ENCODE peak calls at places on chromosomes 6 and 20, in eight cellular contexts. W, K, S, M, E, X, J and U are unnamed samples.

GRCh38 chr6:25942561-25943147 is 12.2 kb upstream of the SLC17A2 start:
- DNase-seq in W (no peak), K (no peak), S (no peak), M (peak; percentile 55), E (peak; percentile 18), X (no peak), J (peak; percentile 34), U (no peak)

GRCh38 chr20:57106030-57106682 is 160.3 kb downstream of the BMP7 start:
- DNase-seq in W (no peak), K (no peak), S (no peak), M (no peak), E (no peak), X (no peak), J (peak; percentile 38), U (peak; percentile 82)

GRCh38 chr6:80425089-80425823 is 318.8 kb downstream of the BCKDHB start:
- DNase-seq in W (no peak), K (no peak), S (no peak), M (peak; percentile 99), E (no peak), X (no peak), J (no peak), U (no peak)

GRCh38 chr6:165042912-165043311 is 266.5 kb downstream of the C6orf118 start:
- DNase-seq in W (no peak), K (no peak), S (no peak), M (no peak), E (no peak), X (no peak), J (peak; percentile 35), U (peak; percentile 15)

GRCh38 chr6:41504526-41505021 is 41.6 kb upstream of the FOXP4 start:
- DNase-seq in W (no peak), K (no peak), S (no peak), M (peak; percentile 23), E (no peak), X (no peak), J (peak; percentile 58), U (peak; percentile 81)

GRCh38 chr6:7052441-7052936 is 55.3 kb upstream of the RREB1 start:
- DNase-seq in W (peak; percentile 51), K (peak; percentile 92), S (no peak), M (peak; percentile 65), E (peak; percentile 32), X (no peak), J (peak; percentile 57), U (peak; percentile 79)

GRCh38 chr6:23659125-23659524 is 466.9 kb upstream of the NRSN1 start:
- DNase-seq in W (no peak), K (no peak), S (no peak), M (peak; percentile 6), E (no peak), X (no peak), J (peak; percentile 77), U (peak; percentile 30)

GRCh38 chr6:134446228-134446848 is 128.4 kb upstream of the SGK1 start:
- DNase-seq in W (no peak), K (no peak), S (peak; percentile 30), M (peak; percentile 78), E (no peak), X (no peak), J (no peak), U (no peak)

GRCh38 chr6:91276315-91276714 is 689.4 kb upstream of the MAP3K7 start:
- DNase-seq in W (no peak), K (no peak), S (no peak), M (peak; percentile 4), E (no peak), X (no peak), J (peak; percentile 82), U (peak; percentile 53)

GRCh38 chr6:51299649-51300380 is 481.1 kb downstream of the TFAP2B start:
- DNase-seq in W (no peak), K (no peak), S (peak; percentile 49), M (no peak), E (no peak), X (no peak), J (no peak), U (no peak)

GRCh38 chr6:119442776-119443184 is 93.2 kb upstream of the MAN1A1 start:
- DNase-seq in W (no peak), K (no peak), S (no peak), M (no peak), E (no peak), X (no peak), J (no peak), U (no peak)

GRCh38 chr6:138250513-138251247 is 32.4 kb upstream of the PBOV1 start:
- DNase-seq in W (peak; percentile 67), K (no peak), S (peak; percentile 77), M (peak; percentile 5), E (no peak), X (peak; percentile 59), J (no peak), U (no peak)

GRCh38 chr6:31158863-31159855 is 770 bp downstream of the TCF19 start:
- DNase-seq in W (no peak), K (no peak), S (no peak), M (no peak), E (no peak), X (no peak), J (peak; percentile 82), U (peak; percentile 89)

GRCh38 chr6:131269565-131270391 is 134.5 kb downstream of the AKAP7 start:
- DNase-seq in W (no peak), K (no peak), S (no peak), M (no peak), E (no peak), X (no peak), J (no peak), U (no peak)

GRCh38 chr6:147205690-147206600 is 1.7 kb downstream of the STXBP5 start:
- DNase-seq in W (no peak), K (no peak), S (no peak), M (peak; percentile 5), E (no peak), X (no peak), J (no peak), U (no peak)

DNA sequence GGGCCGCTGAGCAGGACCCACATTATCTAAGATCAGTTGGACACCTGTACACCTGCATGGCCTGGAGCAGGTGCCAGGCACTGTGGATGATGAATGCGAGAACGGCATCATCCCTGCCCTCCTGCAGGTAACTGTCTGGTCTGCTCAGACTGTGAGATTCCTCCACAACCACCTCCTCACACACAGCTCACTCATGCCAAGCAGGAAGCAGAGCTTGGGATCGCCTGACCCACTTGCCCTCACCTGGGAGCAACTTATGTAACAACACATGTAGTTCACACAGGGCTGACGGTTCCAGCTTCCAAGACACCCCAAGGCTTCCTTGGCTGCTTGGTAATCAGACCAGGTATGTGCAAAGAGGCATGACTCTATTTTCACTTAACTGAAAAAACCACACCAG is 359.2 kb downstream of the PREX1 start:
- DNase-seq in W (no peak), K (no peak), S (no peak), M (no peak), E (no peak), X (no peak), J (no peak), U (no peak)
- H3K27me3 ChIP-seq in W (no peaks in the 10 kb centered on the region), K (no peaks in the 10 kb centered on the region), S (no peaks in the 10 kb centered on the region), M (no peaks in the 10 kb centered on the region), E (no peaks in the 10 kb centered on the region), X (peaks cover 18% of the 10 kb centered on the region), J (no peaks in the 10 kb centered on the region), U (no peaks in the 10 kb centered on the region)

DNA sequence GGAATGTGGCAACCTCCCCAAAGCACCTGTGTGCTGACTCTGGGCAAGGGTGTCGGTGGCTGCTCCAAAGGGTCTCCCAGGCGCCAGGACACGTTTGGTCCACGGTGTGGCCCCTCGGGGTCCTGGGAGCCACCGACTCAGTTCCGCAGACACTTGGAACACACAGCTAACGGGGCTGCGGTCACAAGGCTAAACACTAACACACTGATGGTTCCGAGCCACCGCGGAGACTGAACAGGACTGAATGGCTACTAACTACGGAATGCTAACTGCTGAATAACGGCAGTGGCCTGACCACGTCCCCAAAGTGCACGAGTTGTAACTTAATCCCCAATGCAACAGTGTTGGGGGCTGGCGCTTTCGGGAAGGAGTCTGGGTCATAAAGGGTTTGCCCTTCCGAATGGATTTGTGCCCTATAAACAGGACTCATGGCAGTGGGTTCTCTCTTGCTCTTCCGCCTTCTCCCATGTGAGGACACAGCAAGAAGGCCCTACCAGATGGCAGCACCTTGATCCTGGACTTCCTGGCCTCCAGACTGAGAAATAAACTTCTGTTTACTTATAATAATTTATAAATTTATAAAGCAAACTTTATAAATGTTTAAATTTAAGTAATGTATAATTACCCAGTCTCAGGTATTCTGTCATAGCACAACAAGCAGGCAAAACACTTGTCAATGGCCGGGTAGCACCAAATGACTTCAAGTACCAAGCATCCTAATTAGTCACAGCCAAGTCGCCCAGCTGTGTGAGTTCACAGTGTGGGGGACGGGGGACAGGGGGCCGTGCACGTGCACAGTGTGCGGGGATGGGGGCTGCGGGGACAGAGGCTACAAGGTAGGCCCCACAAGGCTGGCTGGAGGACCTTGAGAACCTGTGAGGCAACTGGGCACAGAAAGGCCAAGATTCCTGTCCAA is 2.3 kb upstream of the EEF1A2 start:
- DNase-seq in W (no peak), K (peak; percentile 61), S (no peak), M (no peak), E (no peak), X (no peak), J (no peak), U (no peak)
- H3K4me3 ChIP-seq in W (no peak overlapping the region), K (peak overlapping the region; percentile 75), S (no peak overlapping the region), M (no peak overlapping the region), E (no peak overlapping the region), X (no peak overlapping the region), J (no peak overlapping the region), U (no peak overlapping the region)

DNA sequence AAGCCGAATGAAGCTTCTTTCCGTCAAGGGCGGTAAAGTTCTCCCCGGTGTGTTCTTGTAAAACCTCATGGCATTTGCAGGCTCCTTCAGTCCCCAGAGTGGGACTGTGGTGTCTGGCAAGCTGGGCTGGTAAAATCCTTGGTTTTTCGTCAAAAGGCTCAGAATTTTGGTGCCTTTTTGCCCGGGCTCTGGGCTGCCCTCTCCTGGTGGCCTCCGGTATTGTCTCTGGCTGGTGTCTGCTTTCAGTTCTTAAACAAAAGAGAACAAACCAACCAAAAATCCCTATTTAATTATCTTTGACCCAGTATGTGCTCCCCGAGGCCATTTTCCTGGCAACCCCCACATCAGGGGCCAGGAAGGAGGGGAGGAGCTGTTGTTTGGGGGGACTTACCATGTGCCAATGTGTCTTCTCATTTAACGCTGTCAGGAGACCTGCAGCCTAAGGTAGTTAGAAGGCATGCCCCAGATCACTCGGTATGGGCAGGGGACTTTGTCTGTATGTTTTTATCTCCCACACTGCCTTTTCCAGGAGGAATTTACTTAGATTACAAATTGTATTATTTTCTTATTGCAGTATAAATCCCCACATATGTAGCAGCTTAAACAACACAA is 11.1 kb downstream of the CDH4 start:
- DNase-seq in W (no peak), K (no peak), S (no peak), M (peak; percentile 17), E (no peak), X (no peak), J (peak; percentile 62), U (peak; percentile 74)
- H3K27me3 ChIP-seq in W (no peaks in the 10 kb centered on the region), K (no peaks in the 10 kb centered on the region), S (no peaks in the 10 kb centered on the region), M (no peaks in the 10 kb centered on the region), E (no peaks in the 10 kb centered on the region), X (no peaks in the 10 kb centered on the region), J (no peaks in the 10 kb centered on the region), U (no peaks in the 10 kb centered on the region)

DNA sequence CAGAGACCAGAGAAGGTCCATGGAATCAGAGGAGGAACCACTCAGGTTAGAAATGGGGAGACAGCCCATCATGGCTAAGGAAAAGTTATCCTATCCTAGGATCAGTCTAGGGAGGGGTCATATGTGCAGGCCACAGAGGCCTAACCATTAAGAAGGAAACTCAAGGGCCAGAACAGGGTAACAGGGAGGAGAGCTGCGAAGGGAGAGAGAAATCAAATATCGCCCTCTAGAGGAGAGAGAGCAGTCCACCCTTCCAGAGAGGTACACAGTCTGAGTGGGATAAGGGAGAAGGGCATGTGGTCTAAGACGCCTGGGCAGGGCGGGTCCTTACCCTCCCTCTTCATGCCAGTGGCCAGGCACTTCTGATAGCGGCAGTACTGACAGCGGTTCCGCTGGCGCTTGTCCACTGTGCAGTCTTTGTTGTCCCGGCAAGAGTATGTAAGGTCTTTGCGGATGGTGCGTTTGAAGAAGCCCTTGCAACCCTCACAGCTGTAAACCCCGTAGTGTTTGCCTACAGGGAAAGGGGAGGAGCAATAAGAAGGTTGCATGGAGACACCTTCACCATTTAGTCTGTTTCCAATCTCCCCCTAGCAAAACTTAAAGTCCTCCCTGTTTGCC is 2.9 kb downstream of the RXRB start:
- DNase-seq in W (no peak), K (peak; percentile 63), S (peak; percentile 36), M (peak; percentile 56), E (peak; percentile 61), X (no peak), J (peak; percentile 90), U (peak; percentile 92)
- H3K4me3 ChIP-seq in W (no peak overlapping the region), K (no peak overlapping the region), S (no peak overlapping the region), M (no peak overlapping the region), E (no peak overlapping the region), X (no peak overlapping the region), J (no peak overlapping the region), U (no peak overlapping the region)